ENCODE peak calls at places on chromosomes 2 and 18, in ten cellular contexts. T is breast epithelium, Y is lower lobe of right lung, V is astrocyte, A is Panc1, X is foreskin keratinocyte, P is HepG2, C is AG04450, Z is A549, K is adrenal gland. B is an unnamed sample.

GRCh38 chr2:15303874-15304273 is 257.3 kb downstream of the NBAS start:
- DNase-seq in V (no peak), Y (no peak), A (no peak), P (no peak), K (no peak), Z (no peak), C (no peak), T (no peak), X (no peak), B (no peak)

GRCh38 chr2:197911667-197912066 is 107.3 kb downstream of the PLCL1 start:
- DNase-seq in P (no peak), T (no peak), X (no peak), C (no peak), V (no peak), K (no peak), A (no peak), Z (no peak), Y (no peak), B (no peak)

GRCh38 chr2:231931481-231931915 is 5.3 kb upstream of the NPPC start:
- DNase-seq in X (no peak), P (no peak), C (no peak), A (no peak), T (no peak), V (no peak), K (peak; percentile 35), Z (no peak), Y (no peak), B (no peak)

GRCh38 chr2:151727593-151728552 is 6.4 kb downstream of the NEB start:
- DNase-seq in K (peak; percentile 88), C (no peak), A (no peak), T (no peak), X (no peak), Z (peak; percentile 37), Y (no peak), P (no peak), V (no peak), B (no peak)

GRCh38 chr2:160062283-160063005 is at the start of gene PLA2R1:
- DNase-seq in A (no peak), K (peak; percentile 58), V (peak; percentile 30), C (no peak), Z (peak; percentile 41), P (no peak), X (peak; percentile 19), T (peak; percentile 58), Y (peak; percentile 57), B (no peak)

GRCh38 chr2:170716851-170717598 is 1.9 kb downstream of the SP5 start:
- DNase-seq in V (no peak), T (no peak), P (peak; percentile 69), K (no peak), X (no peak), Y (peak; percentile 67), A (no peak), C (no peak), Z (peak; percentile 56), B (no peak)

GRCh38 chr2:176158306-176158643 is 1.2 kb downstream of the HOXD3 start:
- DNase-seq in X (no peak), P (no peak), Z (no peak), T (no peak), Y (no peak), K (peak; percentile 49), C (no peak), V (no peak), A (no peak), B (no peak)

GRCh38 chr2:188227713-188228112 is 64.0 kb upstream of the GULP1 start:
- DNase-seq in Z (no peak), Y (no peak), P (no peak), C (no peak), V (no peak), T (no peak), X (no peak), K (no peak), A (no peak), B (no peak)

GRCh38 chr2:85584354-85584856 is at the start of gene VAMP5:
- DNase-seq in Z (no peak), K (no peak), Y (no peak), V (no peak), P (peak; percentile 79), A (no peak), T (no peak), C (no peak), X (no peak), B (no peak)

GRCh38 chr18:6315556-6316331 is 99.0 kb downstream of the L3MBTL4 start:
- DNase-seq in P (peak; percentile 56), A (no peak), V (no peak), Z (peak; percentile 1), T (no peak), C (no peak), X (no peak), K (no peak), Y (no peak), B (no peak)

DNA sequence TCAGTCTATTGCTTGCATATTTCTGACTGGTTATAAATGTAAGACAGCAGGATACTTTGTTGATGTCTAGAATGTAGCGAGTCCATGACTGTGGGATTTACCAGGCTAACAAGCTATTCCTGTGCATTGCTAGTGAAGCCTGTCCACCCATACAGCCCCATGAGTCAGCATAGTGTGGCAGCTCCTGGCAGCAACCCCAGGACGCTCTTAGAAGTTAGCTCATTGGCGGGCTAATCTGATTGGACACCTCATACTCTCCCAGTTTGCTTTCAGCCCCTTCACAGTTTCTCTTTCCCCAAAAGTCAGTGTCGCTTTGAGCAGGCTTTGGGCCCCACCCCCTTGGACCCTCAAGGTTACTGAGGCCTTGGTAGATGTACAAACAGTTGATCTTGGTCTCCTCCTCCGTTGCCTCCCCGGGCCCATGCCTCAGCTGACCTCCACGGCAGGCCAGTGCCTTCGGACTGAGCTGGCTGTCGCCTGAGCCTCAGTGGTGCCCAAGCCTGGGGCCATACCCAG is 48.0 kb downstream of the COA5 start:
- DNase-seq in V (peak; percentile 92), T (no peak), K (peak; percentile 88), X (no peak), C (peak; percentile 85), Z (peak; percentile 9), A (no peak), P (no peak), Y (no peak), B (peak; percentile 91)
- H3K27ac ChIP-seq in V (peak overlapping the region; percentile 54), T (no peak overlapping the region), K (peak overlapping the region; percentile 91), X (no peak overlapping the region), C (peak overlapping the region; percentile 91), Z (no peak overlapping the region), A (no peak overlapping the region), P (no peak overlapping the region), Y (no peak overlapping the region), B (peak overlapping the region; percentile 57)

GRCh38 chr2:96408631-96409542 is 73.3 kb downstream of the NCAPH start:
- DNase-seq in T (peak; percentile 60), V (peak; percentile 79), X (no peak), Y (no peak), C (no peak), K (peak; percentile 61), Z (peak; percentile 26), A (no peak), P (peak; percentile 31), B (peak; percentile 18)
- TF ChIP-seq CTCF in T (no peak), V (no peak), X (peak; percentile 27), Y (no peak), C (peak; percentile 9), K (no peak), Z (peak; percentile 28), A (peak; percentile 61), P (peak; percentile 3), B (peak; percentile 38)

GRCh38 chr2:57882895-57883515 is 163.6 kb upstream of the VRK2 start:
- DNase-seq in T (no peak), V (no peak), Y (no peak), Z (peak; percentile 72), K (no peak), X (no peak), A (peak; percentile 53), P (no peak), C (no peak), B (no peak)

GRCh38 chr2:57880967-57881366 is 165.6 kb upstream of the VRK2 start:
- DNase-seq in C (no peak), Z (no peak), T (no peak), V (no peak), Y (no peak), X (no peak), K (peak; percentile 74), P (no peak), A (no peak), B (no peak)

GRCh38 chr2:57884281-57884680 is 162.3 kb upstream of the VRK2 start:
- DNase-seq in P (no peak), Y (no peak), C (no peak), K (no peak), A (no peak), V (no peak), T (no peak), Z (no peak), X (no peak), B (no peak)

GRCh38 chr2:57880446-57880845 is 166.2 kb upstream of the VRK2 start:
- DNase-seq in V (no peak), C (no peak), K (no peak), A (no peak), Y (no peak), T (no peak), P (no peak), X (no peak), Z (no peak), B (no peak)

GRCh38 chr2:57881998-57882884 is 164.4 kb upstream of the VRK2 start:
- DNase-seq in C (no peak), T (no peak), Y (no peak), A (peak; percentile 66), X (no peak), V (peak; percentile 41), Z (peak; percentile 96), P (peak; percentile 35), K (no peak), B (no peak)
- H3K27ac ChIP-seq in C (no peak overlapping the region), T (no peak overlapping the region), Y (no peak overlapping the region), A (peak overlapping the region; percentile 87), X (no peak overlapping the region), V (no peak overlapping the region), Z (peak overlapping the region; percentile 93), P (no peak overlapping the region), K (peak overlapping the region; percentile 81), B (no peak overlapping the region)

GRCh38 chr18:63017977-63018376 is 301.6 kb downstream of the BCL2 start:
- DNase-seq in Y (no peak), Z (no peak), P (no peak), T (no peak), K (no peak), C (no peak), X (no peak), A (no peak), V (no peak), B (no peak)

GRCh38 chr18:63016270-63016669 is 300.9 kb downstream of the PHLPP1 start:
- DNase-seq in V (peak; percentile 12), Z (peak; percentile 41), A (peak; percentile 27), P (peak; percentile 36), X (peak; percentile 7), T (peak; percentile 33), C (peak; percentile 15), Y (no peak), K (peak; percentile 79), B (peak; percentile 54)
- TF ChIP-seq CTCF in V (peak; percentile 89), Z (peak; percentile 66), A (peak; percentile 69), P (peak; percentile 71), X (peak; percentile 87), T (peak; percentile 86), C (peak; percentile 86), Y (peak; percentile 74), K (peak; percentile 85), B (peak; percentile 84)

B was measured in brain microvascular endothelial cell.